ENCODE peak calls at places on chromosome X, in six cellular contexts. One of them, this sample, is unnamed.

GRCh38 chrX:19560611-19561010 is 45.3 kb upstream of the MAP3K15 start:
- DNase-seq in A549: no peak
- DNase-seq in uterus: no peak
- DNase-seq in IMR-90: peak
- DNase-seq in CD4-positive, CD25-positive, alpha-beta regulatory T cell: no peak
- DNase-seq in HL-60: no peak
- DNase-seq in this sample: no peak

GRCh38 chrX:9847071-9847470 is 60.8 kb downstream of the SHROOM2 start:
- DNase-seq in A549: no peak
- DNase-seq in uterus: no peak
- DNase-seq in IMR-90: peak
- DNase-seq in CD4-positive, CD25-positive, alpha-beta regulatory T cell: no peak
- DNase-seq in HL-60: no peak
- DNase-seq in this sample: no peak

GRCh38 chrX:134654398-134655012 is 3.8 kb downstream of the PLAC1 start:
- DNase-seq in A549: no peak
- DNase-seq in uterus: no peak
- DNase-seq in IMR-90: no peak
- DNase-seq in CD4-positive, CD25-positive, alpha-beta regulatory T cell: peak
- DNase-seq in HL-60: no peak
- DNase-seq in this sample: no peak

GRCh38 chrX:101485212-101486064 is at the start of gene ARMCX4:
- DNase-seq in A549: no peak
- DNase-seq in uterus: peak
- DNase-seq in IMR-90: peak
- DNase-seq in CD4-positive, CD25-positive, alpha-beta regulatory T cell: peak
- DNase-seq in HL-60: no peak
- DNase-seq in this sample: peak

GRCh38 chrX:120517936-120518335 is 42.8 kb downstream of the CUL4B start:
- DNase-seq in A549: no peak
- DNase-seq in uterus: no peak
- DNase-seq in IMR-90: peak
- DNase-seq in CD4-positive, CD25-positive, alpha-beta regulatory T cell: no peak
- DNase-seq in HL-60: no peak
- DNase-seq in this sample: no peak

GRCh38 chrX:17459008-17459407 is 84.0 kb downstream of the NHS start:
- DNase-seq in A549: no peak
- DNase-seq in uterus: peak
- DNase-seq in IMR-90: peak
- DNase-seq in CD4-positive, CD25-positive, alpha-beta regulatory T cell: no peak
- DNase-seq in HL-60: no peak
- DNase-seq in this sample: no peak

GRCh38 chrX:31931225-31931624 is 859.4 kb upstream of the FTHL17 start:
- DNase-seq in A549: no peak
- DNase-seq in uterus: no peak
- DNase-seq in IMR-90: peak
- DNase-seq in CD4-positive, CD25-positive, alpha-beta regulatory T cell: no peak
- DNase-seq in HL-60: no peak
- DNase-seq in this sample: no peak

GRCh38 chrX:31279359-31279758 is 207.5 kb upstream of the FTHL17 start:
- DNase-seq in A549: no peak
- DNase-seq in uterus: no peak
- DNase-seq in IMR-90: peak
- DNase-seq in CD4-positive, CD25-positive, alpha-beta regulatory T cell: no peak
- DNase-seq in HL-60: no peak
- DNase-seq in this sample: peak

GRCh38 chrX:39690541-39691415 is 407.0 kb downstream of the BCOR start:
- DNase-seq in A549: no peak
- DNase-seq in uterus: no peak
- DNase-seq in IMR-90: no peak
- DNase-seq in CD4-positive, CD25-positive, alpha-beta regulatory T cell: no peak
- DNase-seq in HL-60: no peak
- DNase-seq in this sample: no peak

GRCh38 chrX:150573702-150574101 is 5.3 kb downstream of the MTM1 start:
- DNase-seq in A549: no peak
- DNase-seq in uterus: no peak
- DNase-seq in IMR-90: no peak
- DNase-seq in CD4-positive, CD25-positive, alpha-beta regulatory T cell: no peak
- DNase-seq in HL-60: no peak
- DNase-seq in this sample: no peak

GRCh38 chrX:72247206-72247944 is 8.5 kb upstream of the ERCC6L start:
- DNase-seq in A549: no peak
- DNase-seq in uterus: no peak
- DNase-seq in IMR-90: peak
- DNase-seq in CD4-positive, CD25-positive, alpha-beta regulatory T cell: no peak
- DNase-seq in HL-60: no peak
- DNase-seq in this sample: no peak

GRCh38 chrX:155148724-155149537 is 67.3 kb upstream of the VBP1 start:
- DNase-seq in A549: peak
- DNase-seq in uterus: no peak
- DNase-seq in IMR-90: peak
- DNase-seq in CD4-positive, CD25-positive, alpha-beta regulatory T cell: peak
- DNase-seq in HL-60: peak
- DNase-seq in this sample: peak

GRCh38 chrX:15350329-15350996 is 15.1 kb upstream of the PIGA start:
- DNase-seq in A549: no peak
- DNase-seq in uterus: no peak
- DNase-seq in IMR-90: no peak
- DNase-seq in CD4-positive, CD25-positive, alpha-beta regulatory T cell: no peak
- DNase-seq in HL-60: no peak
- DNase-seq in this sample: peak

GRCh38 chrX:101362757-101363156 is 14.2 kb upstream of the TIMM8A start:
- DNase-seq in A549: no peak
- DNase-seq in uterus: no peak
- DNase-seq in IMR-90: no peak
- DNase-seq in CD4-positive, CD25-positive, alpha-beta regulatory T cell: no peak
- DNase-seq in HL-60: no peak
- DNase-seq in this sample: no peak

GRCh38 chrX:19723427-19723826 is 164.0 kb downstream of the SH3KBP1 start:
- DNase-seq in A549: peak
- DNase-seq in uterus: no peak
- DNase-seq in IMR-90: no peak
- DNase-seq in CD4-positive, CD25-positive, alpha-beta regulatory T cell: no peak
- DNase-seq in HL-60: no peak
- DNase-seq in this sample: no peak

GRCh38 chrX:69501433-69501832 is 2.7 kb upstream of the NALF2 start:
- DNase-seq in A549: no peak
- DNase-seq in uterus: no peak
- DNase-seq in IMR-90: no peak
- DNase-seq in CD4-positive, CD25-positive, alpha-beta regulatory T cell: peak
- DNase-seq in HL-60: no peak
- DNase-seq in this sample: peak

GRCh38 chrX:74304016-74304415 is at the start of gene ZCCHC13:
- DNase-seq in A549: no peak
- DNase-seq in uterus: no peak
- DNase-seq in IMR-90: no peak
- DNase-seq in CD4-positive, CD25-positive, alpha-beta regulatory T cell: no peak
- DNase-seq in HL-60: no peak
- DNase-seq in this sample: no peak

GRCh38 chrX:151791961-151792360 is 57.4 kb downstream of the CNGA2 start:
- DNase-seq in A549: no peak
- DNase-seq in uterus: no peak
- DNase-seq in IMR-90: no peak
- DNase-seq in CD4-positive, CD25-positive, alpha-beta regulatory T cell: no peak
- DNase-seq in HL-60: no peak
- DNase-seq in this sample: no peak

DNA sequence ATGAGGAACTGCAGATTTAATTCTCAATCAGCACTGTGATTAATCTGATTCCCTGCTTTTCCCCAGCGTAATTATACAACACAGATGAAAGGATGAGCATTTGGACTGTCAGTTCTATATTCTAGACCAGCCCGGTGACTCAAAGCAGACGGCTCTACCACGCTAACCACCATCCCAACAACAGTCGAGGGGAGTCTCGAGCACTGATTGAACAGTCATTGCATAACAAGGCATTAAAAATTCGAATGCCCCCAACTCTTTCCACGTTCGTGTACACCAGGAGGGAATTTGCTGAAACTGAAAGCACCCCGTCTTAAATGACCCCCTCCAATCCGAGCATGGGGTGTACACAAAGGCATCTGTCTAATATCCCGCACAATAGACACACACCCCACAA is 1.2 kb downstream of the CASK start:
- DNase-seq in A549: no peak
- DNase-seq in uterus: no peak
- DNase-seq in IMR-90: peak
- DNase-seq in CD4-positive, CD25-positive, alpha-beta regulatory T cell: peak
- DNase-seq in HL-60: no peak
- DNase-seq in this sample: no peak
- H3K4me3 ChIP-seq in A549: peak
- H3K4me3 ChIP-seq in uterus: peak
- H3K4me3 ChIP-seq in IMR-90: peak
- H3K4me3 ChIP-seq in CD4-positive, CD25-positive, alpha-beta regulatory T cell: peak
- H3K4me3 ChIP-seq in HL-60: peak
- H3K4me3 ChIP-seq in this sample: peak

GRCh38 chrX:137549073-137549472 is 16.9 kb upstream of the ZIC3 start:
- DNase-seq in A549: no peak
- DNase-seq in uterus: no peak
- DNase-seq in IMR-90: no peak
- DNase-seq in CD4-positive, CD25-positive, alpha-beta regulatory T cell: no peak
- DNase-seq in HL-60: no peak
- DNase-seq in this sample: peak

GRCh38 chrX:137547291-137547690 is 18.6 kb upstream of the ZIC3 start:
- DNase-seq in A549: no peak
- DNase-seq in uterus: no peak
- DNase-seq in IMR-90: no peak
- DNase-seq in CD4-positive, CD25-positive, alpha-beta regulatory T cell: no peak
- DNase-seq in HL-60: no peak
- DNase-seq in this sample: peak

GRCh38 chrX:137549846-137550534 is 15.9 kb upstream of the ZIC3 start:
- DNase-seq in A549: no peak
- DNase-seq in uterus: no peak
- DNase-seq in IMR-90: no peak
- DNase-seq in CD4-positive, CD25-positive, alpha-beta regulatory T cell: no peak
- DNase-seq in HL-60: no peak
- DNase-seq in this sample: peak

GRCh38 chrX:137545711-137546651 is 19.9 kb upstream of the ZIC3 start:
- DNase-seq in A549: no peak
- DNase-seq in uterus: no peak
- DNase-seq in IMR-90: no peak
- DNase-seq in CD4-positive, CD25-positive, alpha-beta regulatory T cell: no peak
- DNase-seq in HL-60: no peak
- DNase-seq in this sample: peak

GRCh38 chrX:137548261-137548660 is 17.7 kb upstream of the ZIC3 start:
- DNase-seq in A549: no peak
- DNase-seq in uterus: no peak
- DNase-seq in IMR-90: no peak
- DNase-seq in CD4-positive, CD25-positive, alpha-beta regulatory T cell: no peak
- DNase-seq in HL-60: no peak
- DNase-seq in this sample: no peak
- H3K4me3 ChIP-seq in A549: no peak
- H3K4me3 ChIP-seq in uterus: no peak
- H3K4me3 ChIP-seq in IMR-90: no peak
- H3K4me3 ChIP-seq in CD4-positive, CD25-positive, alpha-beta regulatory T cell: no peak
- H3K4me3 ChIP-seq in HL-60: no peak
- H3K4me3 ChIP-seq in this sample: peak

GRCh38 chrX:1242901-1243402 is 25.7 kb upstream of the CSF2RA start:
- DNase-seq in A549: no peak
- DNase-seq in uterus: no peak
- DNase-seq in IMR-90: no peak
- DNase-seq in CD4-positive, CD25-positive, alpha-beta regulatory T cell: peak
- DNase-seq in HL-60: no peak
- DNase-seq in this sample: peak

GRCh38 chrX:1246816-1247215 is 21.8 kb upstream of the CSF2RA start:
- DNase-seq in A549: peak
- DNase-seq in uterus: peak
- DNase-seq in IMR-90: no peak
- DNase-seq in CD4-positive, CD25-positive, alpha-beta regulatory T cell: peak
- DNase-seq in HL-60: peak
- DNase-seq in this sample: peak

GRCh38 chrX:1239681-1240142 is 27.3 kb upstream of the CRLF2 start:
- DNase-seq in A549: no peak
- DNase-seq in uterus: peak
- DNase-seq in IMR-90: no peak
- DNase-seq in CD4-positive, CD25-positive, alpha-beta regulatory T cell: no peak
- DNase-seq in HL-60: peak
- DNase-seq in this sample: no peak

GRCh38 chrX:1248381-1249061 is 20.1 kb upstream of the CSF2RA start:
- DNase-seq in A549: no peak
- DNase-seq in uterus: no peak
- DNase-seq in IMR-90: no peak
- DNase-seq in CD4-positive, CD25-positive, alpha-beta regulatory T cell: peak
- DNase-seq in HL-60: peak
- DNase-seq in this sample: peak

DNA sequence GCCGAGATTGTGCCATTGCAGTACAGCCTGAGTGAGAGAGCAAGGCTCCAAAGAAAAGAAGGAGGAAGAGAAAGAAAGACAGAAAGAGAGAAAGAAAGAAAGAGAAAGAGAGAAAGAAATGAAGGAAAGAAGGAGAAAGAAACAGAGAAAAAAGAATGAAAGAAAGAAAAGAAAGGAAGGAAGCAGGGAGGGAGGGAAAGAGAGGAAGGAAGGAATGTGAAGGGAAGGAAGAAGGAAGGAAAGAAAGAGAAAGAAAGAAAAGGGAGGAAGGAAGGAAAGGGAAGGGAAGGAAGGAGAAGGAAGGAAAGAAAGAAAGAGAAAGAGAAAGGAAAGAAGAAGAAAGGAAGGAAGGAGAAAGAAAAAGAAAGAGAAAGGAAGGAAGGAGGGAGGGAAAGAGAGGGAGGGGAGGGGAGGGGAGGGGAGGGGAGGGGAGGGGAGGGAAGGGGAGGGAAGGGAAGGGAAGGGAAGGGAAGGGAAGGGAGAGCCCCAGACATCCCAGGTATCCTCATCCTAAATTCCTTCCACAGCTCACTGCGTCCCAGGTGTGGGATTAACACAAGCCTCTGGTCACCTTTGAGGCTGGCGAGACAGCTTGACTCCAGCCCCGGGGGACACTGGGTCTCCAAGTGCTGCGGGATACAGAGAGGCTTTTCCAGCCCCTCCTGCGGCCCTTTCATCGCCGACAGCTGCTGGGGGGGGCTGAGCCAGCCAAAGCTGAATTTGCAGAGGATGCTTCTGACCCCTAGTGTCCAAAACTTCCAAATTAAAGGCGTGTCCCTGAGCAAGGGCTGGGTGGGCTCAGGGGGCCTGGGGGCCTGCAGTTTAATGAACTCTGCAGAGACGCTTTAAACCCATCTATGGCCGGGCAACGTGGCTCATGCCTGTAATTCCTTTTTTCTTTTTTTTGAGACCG is 24.2 kb upstream of the CSF2RA start:
- DNase-seq in A549: peak
- DNase-seq in uterus: no peak
- DNase-seq in IMR-90: no peak
- DNase-seq in CD4-positive, CD25-positive, alpha-beta regulatory T cell: peak
- DNase-seq in HL-60: peak
- DNase-seq in this sample: peak
- H3K4me3 ChIP-seq in A549: no peak
- H3K4me3 ChIP-seq in uterus: no peak
- H3K4me3 ChIP-seq in IMR-90: no peak
- H3K4me3 ChIP-seq in CD4-positive, CD25-positive, alpha-beta regulatory T cell: no peak
- H3K4me3 ChIP-seq in HL-60: no peak
- H3K4me3 ChIP-seq in this sample: peak

DNA sequence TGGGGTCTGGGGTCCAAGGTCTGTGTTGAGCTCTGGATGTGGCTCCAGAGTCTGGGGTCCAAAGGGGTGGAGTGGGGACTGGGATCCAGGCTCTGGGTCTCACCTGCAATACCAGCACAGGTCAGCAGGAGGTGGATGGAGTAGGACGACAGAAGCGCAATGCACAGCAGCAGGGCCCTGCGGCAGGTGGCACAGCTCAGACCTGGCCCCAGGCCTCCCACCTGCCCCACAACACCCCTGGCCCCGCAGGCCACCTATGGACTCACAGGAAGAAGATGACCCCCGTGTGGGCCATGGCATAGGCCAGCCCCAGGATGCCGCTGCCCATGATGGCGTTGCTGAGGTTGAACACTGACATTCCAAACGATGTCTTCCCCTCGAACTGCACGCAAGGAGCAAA is 3.4 kb downstream of the SLC38A5 start:
- DNase-seq in A549: no peak
- DNase-seq in uterus: no peak
- DNase-seq in IMR-90: no peak
- DNase-seq in CD4-positive, CD25-positive, alpha-beta regulatory T cell: peak
- DNase-seq in HL-60: peak
- DNase-seq in this sample: peak
- H3K4me3 ChIP-seq in A549: no peak
- H3K4me3 ChIP-seq in uterus: no peak
- H3K4me3 ChIP-seq in IMR-90: no peak
- H3K4me3 ChIP-seq in CD4-positive, CD25-positive, alpha-beta regulatory T cell: no peak
- H3K4me3 ChIP-seq in HL-60: no peak
- H3K4me3 ChIP-seq in this sample: peak

This sample was measured in GM23338.